ENCODE peak calls at places on chromosomes 6 and 20, in seven cellular contexts. One of them, this sample, is unnamed.

GRCh38 chr20:13991311-13991710 is 897 bp upstream of the SEL1L2 start:
- DNase-seq in foreskin fibroblast: no peak
- DNase-seq in mammary epithelial cell: no peak
- DNase-seq in lower lobe of right lung: no peak
- DNase-seq in heart right ventricle: no peak
- DNase-seq in breast epithelium: no peak
- DNase-seq in retinal pigment epithelial cell: no peak
- DNase-seq in this sample: no peak

GRCh38 chr6:3356056-3356823 is 97.5 kb downstream of the PSMG4 start:
- DNase-seq in mammary epithelial cell: no peak
- DNase-seq in heart right ventricle: peak; percentile 69
- DNase-seq in retinal pigment epithelial cell: no peak
- DNase-seq in breast epithelium: peak; percentile 87
- DNase-seq in lower lobe of right lung: peak; percentile 79
- DNase-seq in foreskin fibroblast: peak; percentile 72
- DNase-seq in this sample: peak; percentile 78

GRCh38 chr6:1382331-1382882 is 7.0 kb upstream of the FOXF2 start:
- DNase-seq in heart right ventricle: no peak
- DNase-seq in mammary epithelial cell: no peak
- DNase-seq in lower lobe of right lung: no peak
- DNase-seq in foreskin fibroblast: peak; percentile 53
- DNase-seq in breast epithelium: no peak
- DNase-seq in retinal pigment epithelial cell: no peak
- DNase-seq in this sample: no peak

GRCh38 chr6:169807699-169808607 is 56.5 kb downstream of the ERMARD start:
- DNase-seq in retinal pigment epithelial cell: no peak
- DNase-seq in breast epithelium: no peak
- DNase-seq in foreskin fibroblast: no peak
- DNase-seq in heart right ventricle: no peak
- DNase-seq in lower lobe of right lung: no peak
- DNase-seq in mammary epithelial cell: no peak
- DNase-seq in this sample: no peak

GRCh38 chr6:15340105-15340601 is 94.3 kb downstream of the JARID2 start:
- DNase-seq in lower lobe of right lung: no peak
- DNase-seq in breast epithelium: no peak
- DNase-seq in foreskin fibroblast: no peak
- DNase-seq in retinal pigment epithelial cell: no peak
- DNase-seq in mammary epithelial cell: no peak
- DNase-seq in heart right ventricle: no peak
- DNase-seq in this sample: no peak

GRCh38 chr6:45981046-45981445 is 34.6 kb downstream of the CLIC5 start:
- DNase-seq in foreskin fibroblast: no peak
- DNase-seq in heart right ventricle: no peak
- DNase-seq in retinal pigment epithelial cell: no peak
- DNase-seq in breast epithelium: no peak
- DNase-seq in lower lobe of right lung: no peak
- DNase-seq in mammary epithelial cell: no peak
- DNase-seq in this sample: no peak

GRCh38 chr6:138004423-138005287 is 102.6 kb downstream of the PERP start:
- DNase-seq in foreskin fibroblast: peak; percentile 53
- DNase-seq in heart right ventricle: peak; percentile 13
- DNase-seq in breast epithelium: no peak
- DNase-seq in retinal pigment epithelial cell: no peak
- DNase-seq in mammary epithelial cell: peak; percentile 48
- DNase-seq in lower lobe of right lung: no peak
- DNase-seq in this sample: no peak

GRCh38 chr6:160085713-160086505 is 35.7 kb upstream of the SLC22A1 start:
- DNase-seq in heart right ventricle: no peak
- DNase-seq in retinal pigment epithelial cell: no peak
- DNase-seq in lower lobe of right lung: no peak
- DNase-seq in breast epithelium: no peak
- DNase-seq in mammary epithelial cell: no peak
- DNase-seq in foreskin fibroblast: no peak
- DNase-seq in this sample: no peak

GRCh38 chr6:157107915-157108651 is 215.2 kb downstream of the TMEM242 start:
- DNase-seq in foreskin fibroblast: peak; percentile 89
- DNase-seq in retinal pigment epithelial cell: peak; percentile 58
- DNase-seq in lower lobe of right lung: no peak
- DNase-seq in breast epithelium: no peak
- DNase-seq in mammary epithelial cell: peak; percentile 84
- DNase-seq in heart right ventricle: no peak
- DNase-seq in this sample: no peak

GRCh38 chr6:41373919-41374617 is 38.7 kb downstream of the NCR2 start:
- DNase-seq in retinal pigment epithelial cell: no peak
- DNase-seq in mammary epithelial cell: no peak
- DNase-seq in heart right ventricle: no peak
- DNase-seq in lower lobe of right lung: no peak
- DNase-seq in foreskin fibroblast: peak; percentile 10
- DNase-seq in breast epithelium: no peak
- DNase-seq in this sample: no peak

GRCh38 chr6:158642097-158642601 is 2.4 kb downstream of the DYNLT1 start:
- DNase-seq in mammary epithelial cell: peak; percentile 81
- DNase-seq in foreskin fibroblast: peak; percentile 75
- DNase-seq in heart right ventricle: peak; percentile 46
- DNase-seq in lower lobe of right lung: no peak
- DNase-seq in breast epithelium: no peak
- DNase-seq in retinal pigment epithelial cell: peak; percentile 76
- DNase-seq in this sample: no peak
- H3K4me3 ChIP-seq in mammary epithelial cell: no peak overlapping the region
- H3K4me3 ChIP-seq in foreskin fibroblast: no peak overlapping the region
- H3K4me3 ChIP-seq in heart right ventricle: peak overlapping the region; percentile 0
- H3K4me3 ChIP-seq in lower lobe of right lung: peak overlapping the region; percentile 97
- H3K4me3 ChIP-seq in breast epithelium: no peak overlapping the region
- H3K4me3 ChIP-seq in retinal pigment epithelial cell: peak overlapping the region; percentile 19
- H3K4me3 ChIP-seq in this sample: no peak overlapping the region

DNA sequence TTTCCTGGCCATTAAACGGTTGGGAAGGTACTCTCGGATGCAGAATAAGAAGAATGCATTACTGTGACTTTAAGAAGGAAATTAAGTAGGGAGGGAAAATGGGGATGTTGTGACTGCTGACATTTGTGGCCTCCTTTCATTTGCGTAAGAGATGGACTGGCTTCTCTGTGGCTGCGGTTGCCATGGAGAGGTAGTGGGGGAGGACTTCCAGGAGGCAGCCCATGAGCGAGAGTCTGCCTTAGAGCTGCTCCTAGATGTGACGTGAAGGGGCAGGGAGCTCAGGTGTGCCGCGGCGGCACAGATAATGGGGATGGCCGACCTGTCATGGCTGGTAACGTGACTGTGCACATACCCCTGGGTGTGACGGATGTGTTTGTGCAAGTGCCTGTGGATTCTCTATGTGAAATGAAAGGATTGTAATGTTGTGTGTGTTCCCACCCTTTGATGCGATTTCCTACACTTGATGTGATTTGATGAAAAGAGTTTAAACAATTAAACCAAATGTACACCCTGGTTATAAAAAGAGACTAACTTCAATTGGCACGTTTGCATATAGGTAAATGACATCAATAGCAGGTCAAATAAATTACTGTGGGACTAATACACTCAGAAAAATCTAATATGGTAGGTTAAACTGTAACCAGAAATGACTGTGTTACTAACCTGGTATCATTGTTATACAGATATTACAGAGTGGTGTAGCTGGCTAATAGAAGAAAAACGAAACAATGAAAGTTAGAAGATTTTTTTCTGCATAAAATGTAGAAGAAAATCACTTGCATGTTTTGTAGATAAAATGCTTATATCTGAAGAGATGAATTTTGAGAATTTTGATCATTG is 48.9 kb downstream of the HIVEP1 start:
- DNase-seq in breast epithelium: peak; percentile 24
- DNase-seq in foreskin fibroblast: no peak
- DNase-seq in heart right ventricle: peak; percentile 58
- DNase-seq in retinal pigment epithelial cell: no peak
- DNase-seq in mammary epithelial cell: no peak
- DNase-seq in lower lobe of right lung: peak; percentile 84
- DNase-seq in this sample: peak; percentile 50
- H3K4me3 ChIP-seq in breast epithelium: no peak overlapping the region
- H3K4me3 ChIP-seq in foreskin fibroblast: no peak overlapping the region
- H3K4me3 ChIP-seq in heart right ventricle: no peak overlapping the region
- H3K4me3 ChIP-seq in retinal pigment epithelial cell: no peak overlapping the region
- H3K4me3 ChIP-seq in mammary epithelial cell: no peak overlapping the region
- H3K4me3 ChIP-seq in lower lobe of right lung: no peak overlapping the region
- H3K4me3 ChIP-seq in this sample: no peak overlapping the region

DNA sequence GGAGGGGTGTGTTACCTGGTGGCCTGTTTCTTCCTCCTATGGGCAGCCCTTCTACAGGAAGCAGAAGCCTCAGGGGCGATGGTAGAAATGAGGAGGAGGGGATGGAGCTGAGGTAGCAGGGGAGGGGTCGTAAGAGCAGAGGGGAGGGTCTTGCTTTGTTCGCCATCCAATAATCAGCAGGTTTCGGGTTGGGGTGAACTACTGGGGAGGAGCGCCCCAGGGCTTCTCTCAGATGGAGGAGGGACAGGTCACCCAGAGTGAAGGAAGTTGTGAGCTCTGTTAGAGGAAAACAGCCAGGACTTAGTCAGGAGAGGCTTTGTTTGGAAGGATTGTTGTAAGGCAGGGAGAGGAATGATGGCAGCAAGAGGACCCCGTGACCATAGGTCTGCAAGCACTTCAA is 1.4 kb upstream of the CCR6 start:
- DNase-seq in breast epithelium: no peak
- DNase-seq in foreskin fibroblast: no peak
- DNase-seq in lower lobe of right lung: no peak
- DNase-seq in mammary epithelial cell: no peak
- DNase-seq in heart right ventricle: no peak
- DNase-seq in retinal pigment epithelial cell: no peak
- DNase-seq in this sample: no peak
- H3K4me3 ChIP-seq in breast epithelium: no peak overlapping the region
- H3K4me3 ChIP-seq in foreskin fibroblast: no peak overlapping the region
- H3K4me3 ChIP-seq in lower lobe of right lung: no peak overlapping the region
- H3K4me3 ChIP-seq in mammary epithelial cell: no peak overlapping the region
- H3K4me3 ChIP-seq in heart right ventricle: no peak overlapping the region
- H3K4me3 ChIP-seq in retinal pigment epithelial cell: no peak overlapping the region
- H3K4me3 ChIP-seq in this sample: no peak overlapping the region

GRCh38 chr6:4658486-4658885 is 117.7 kb upstream of the CDYL start:
- DNase-seq in retinal pigment epithelial cell: no peak
- DNase-seq in breast epithelium: no peak
- DNase-seq in heart right ventricle: no peak
- DNase-seq in lower lobe of right lung: no peak
- DNase-seq in foreskin fibroblast: no peak
- DNase-seq in mammary epithelial cell: no peak
- DNase-seq in this sample: no peak

GRCh38 chr6:4662886-4663285 is 113.3 kb upstream of the CDYL start:
- DNase-seq in retinal pigment epithelial cell: no peak
- DNase-seq in mammary epithelial cell: no peak
- DNase-seq in breast epithelium: no peak
- DNase-seq in foreskin fibroblast: no peak
- DNase-seq in heart right ventricle: no peak
- DNase-seq in lower lobe of right lung: no peak
- DNase-seq in this sample: no peak

GRCh38 chr6:4664117-4664626 is 112.0 kb upstream of the CDYL start:
- DNase-seq in retinal pigment epithelial cell: peak; percentile 16
- DNase-seq in breast epithelium: peak; percentile 44
- DNase-seq in foreskin fibroblast: peak; percentile 59
- DNase-seq in heart right ventricle: peak; percentile 74
- DNase-seq in lower lobe of right lung: no peak
- DNase-seq in mammary epithelial cell: no peak
- DNase-seq in this sample: peak; percentile 16

GRCh38 chr6:4661391-4661790 is 114.8 kb upstream of the CDYL start:
- DNase-seq in foreskin fibroblast: no peak
- DNase-seq in breast epithelium: no peak
- DNase-seq in lower lobe of right lung: no peak
- DNase-seq in retinal pigment epithelial cell: no peak
- DNase-seq in mammary epithelial cell: no peak
- DNase-seq in heart right ventricle: no peak
- DNase-seq in this sample: no peak

GRCh38 chr6:4660377-4661321 is 115.6 kb upstream of the CDYL start:
- DNase-seq in heart right ventricle: peak; percentile 16
- DNase-seq in foreskin fibroblast: no peak
- DNase-seq in lower lobe of right lung: no peak
- DNase-seq in retinal pigment epithelial cell: no peak
- DNase-seq in breast epithelium: no peak
- DNase-seq in mammary epithelial cell: no peak
- DNase-seq in this sample: no peak
- H3K4me3 ChIP-seq in heart right ventricle: no peak overlapping the region
- H3K4me3 ChIP-seq in foreskin fibroblast: no peak overlapping the region
- H3K4me3 ChIP-seq in lower lobe of right lung: no peak overlapping the region
- H3K4me3 ChIP-seq in retinal pigment epithelial cell: no peak overlapping the region
- H3K4me3 ChIP-seq in breast epithelium: no peak overlapping the region
- H3K4me3 ChIP-seq in mammary epithelial cell: no peak overlapping the region
- H3K4me3 ChIP-seq in this sample: no peak overlapping the region

DNA sequence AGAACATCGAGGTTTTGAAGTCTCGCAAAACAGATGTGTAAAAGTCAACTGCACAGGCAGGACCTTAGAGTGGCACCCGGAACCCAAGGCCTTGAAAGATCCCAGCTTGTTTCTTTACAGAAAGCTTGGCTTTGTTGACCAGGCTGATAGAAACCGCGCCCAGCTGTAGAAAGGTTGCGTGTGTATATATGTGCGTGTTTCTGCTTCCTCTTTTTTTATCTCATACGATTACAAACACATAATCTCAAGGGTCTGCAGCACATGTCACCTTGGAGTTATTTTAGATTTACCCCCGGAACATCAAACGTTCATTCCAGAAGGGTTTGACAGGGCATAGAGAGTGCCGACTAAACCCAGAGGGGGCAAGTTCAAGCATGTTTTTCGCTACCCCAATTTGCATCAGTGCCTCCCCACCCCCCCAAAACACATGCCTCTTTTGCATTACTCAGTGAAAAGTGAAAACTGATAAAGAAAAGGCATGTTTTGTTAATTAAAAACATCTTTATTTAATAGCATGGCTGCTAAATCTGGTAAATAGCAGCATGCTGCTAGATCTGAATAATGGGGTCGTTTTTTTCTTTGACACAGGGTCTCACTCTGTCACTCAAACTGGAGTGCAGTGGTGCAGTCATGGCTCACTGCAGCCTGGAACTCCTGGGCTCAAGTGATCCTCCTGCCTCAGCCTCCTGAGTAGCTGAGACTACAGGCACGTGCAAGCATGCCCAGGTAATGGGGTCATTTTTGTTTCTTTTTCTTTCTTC is 33.2 kb upstream of the NCOA3 start:
- DNase-seq in mammary epithelial cell: no peak
- DNase-seq in retinal pigment epithelial cell: no peak
- DNase-seq in lower lobe of right lung: no peak
- DNase-seq in foreskin fibroblast: peak; percentile 11
- DNase-seq in heart right ventricle: no peak
- DNase-seq in breast epithelium: no peak
- DNase-seq in this sample: no peak
- H3K4me3 ChIP-seq in mammary epithelial cell: no peak overlapping the region
- H3K4me3 ChIP-seq in retinal pigment epithelial cell: no peak overlapping the region
- H3K4me3 ChIP-seq in lower lobe of right lung: no peak overlapping the region
- H3K4me3 ChIP-seq in foreskin fibroblast: no peak overlapping the region
- H3K4me3 ChIP-seq in heart right ventricle: no peak overlapping the region
- H3K4me3 ChIP-seq in breast epithelium: no peak overlapping the region
- H3K4me3 ChIP-seq in this sample: no peak overlapping the region

GRCh38 chr6:130965657-130966056 is 97.4 kb downstream of the EPB41L2 start:
- DNase-seq in mammary epithelial cell: no peak
- DNase-seq in lower lobe of right lung: no peak
- DNase-seq in foreskin fibroblast: peak; percentile 73
- DNase-seq in retinal pigment epithelial cell: no peak
- DNase-seq in heart right ventricle: no peak
- DNase-seq in breast epithelium: no peak
- DNase-seq in this sample: peak; percentile 8
- H3K4me3 ChIP-seq in mammary epithelial cell: no peak overlapping the region
- H3K4me3 ChIP-seq in lower lobe of right lung: no peak overlapping the region
- H3K4me3 ChIP-seq in foreskin fibroblast: no peak overlapping the region
- H3K4me3 ChIP-seq in retinal pigment epithelial cell: no peak overlapping the region
- H3K4me3 ChIP-seq in heart right ventricle: no peak overlapping the region
- H3K4me3 ChIP-seq in breast epithelium: no peak overlapping the region
- H3K4me3 ChIP-seq in this sample: no peak overlapping the region